ENCODE peak calls at places on chromosomes 4 and X, in ten cellular contexts. V, G, Q, N, R, U, K, F, T and C are unnamed samples.

GRCh38 chr4:96162631-96163030 is 322.7 kb downstream of the PDHA2 start:
- DNase-seq in Q (no peak), G (no peak), T (no peak), U (no peak), R (no peak), N (no peak), V (no peak), F (no peak), K (no peak), C (no peak)

GRCh38 chr4:146342600-146343192 is 128.4 kb downstream of the REELD1 start:
- DNase-seq in G (no peak), F (peak), K (no peak), R (no peak), Q (no peak), U (peak), N (no peak), V (peak), T (no peak), C (no peak)

GRCh38 chr4:4865705-4866123 is 6.2 kb downstream of the MSX1 start:
- DNase-seq in R (no peak), G (no peak), N (no peak), T (no peak), V (no peak), Q (no peak), F (no peak), U (no peak), K (no peak), C (no peak)

GRCh38 chr4:174198396-174199179 is 84.9 kb downstream of the FBXO8 start:
- DNase-seq in G (no peak), K (no peak), V (no peak), T (no peak), F (no peak), N (no peak), Q (no peak), U (peak), R (no peak), C (no peak)

GRCh38 chr4:133865606-133866327 is 335.8 kb downstream of the PABPC4L start:
- DNase-seq in K (no peak), N (no peak), U (peak), V (no peak), F (no peak), Q (no peak), T (no peak), R (peak), G (no peak), C (no peak)

GRCh38 chr4:156223985-156224384 is 270.3 kb upstream of the CTSO start:
- DNase-seq in K (no peak), R (no peak), N (no peak), T (no peak), U (no peak), Q (no peak), G (no peak), F (no peak), V (no peak), C (no peak)

GRCh38 chrX:866441-866990 is 235.9 kb downstream of the SHOX start:
- DNase-seq in F (no peak), V (no peak), U (peak), N (no peak), R (no peak), T (no peak), G (no peak), Q (no peak), K (no peak), C (no peak)

GRCh38 chr4:57764840-57765239 is 654.7 kb upstream of the IGFBP7 start:
- DNase-seq in N (no peak), T (no peak), R (no peak), G (no peak), K (no peak), V (no peak), U (no peak), Q (no peak), F (no peak), C (no peak)

GRCh38 chr4:123699823-123700822 is 303.5 kb downstream of the SPRY1 start:
- DNase-seq in T (no peak), G (no peak), U (peak), F (no peak), N (no peak), Q (no peak), K (no peak), V (no peak), R (no peak), C (no peak)

GRCh38 chr4:30822911-30823529 is 102.9 kb downstream of the PCDH7 start:
- DNase-seq in F (no peak), G (no peak), T (no peak), V (no peak), R (no peak), Q (no peak), N (no peak), U (no peak), K (no peak), C (no peak)

GRCh38 chrX:19372170-19373033 is 28.7 kb downstream of the PDHA1 start:
- DNase-seq in V (peak), N (peak), G (peak), U (peak), Q (peak), K (peak), F (peak), T (peak), R (peak), C (no peak)